ENCODE peak calls at places on chromosomes 2 and 18, in four cellular contexts. J is IMR-90, E is endothelial cell of umbilical vein, G is K562. V is an unnamed sample. For H3K9me1, the result is how much of the 10 kb centered on the place peaks cover.

GRCh38 chr2:51420521-51420920 is 388.6 kb upstream of the NRXN1 start:
- DNase-seq in J (peak), E (no peak), G (no peak), V (no peak)

GRCh38 chr18:79637181-79637920 is 42.3 kb upstream of the CTDP1 start:
- DNase-seq in J (no peak), E (no peak), G (no peak), V (no peak)

GRCh38 chr2:1010373-1011017 is 59.8 kb downstream of the SNTG2 start:
- DNase-seq in J (no peak), E (no peak), G (no peak), V (no peak)

GRCh38 chr2:122384768-122385333 is 629.4 kb downstream of the TSN start:
- DNase-seq in J (no peak), E (no peak), G (no peak), V (no peak)

GRCh38 chr2:32832821-32833220 is 113.9 kb upstream of the LTBP1 start:
- DNase-seq in J (peak), E (no peak), G (no peak), V (no peak)

GRCh38 chr2:70931376-70932000 is 4.2 kb upstream of the ATP6V1B1 start:
- DNase-seq in J (no peak), E (no peak), G (no peak), V (no peak)

GRCh38 chr2:24269270-24269669 is 91.1 kb downstream of the ITSN2 start:
- DNase-seq in J (peak), E (peak), G (no peak), V (no peak)

GRCh38 chr2:235026649-235027557 is 75.1 kb downstream of the SH3BP4 start:
- DNase-seq in J (peak), E (peak), G (no peak), V (peak)

GRCh38 chr18:12628706-12629702 is 28.9 kb downstream of the SPIRE1 start:
- DNase-seq in J (peak), E (peak), G (no peak), V (no peak)

GRCh38 chr2:211455225-211455841 is 898.9 kb downstream of the CPS1 start:
- DNase-seq in J (peak), E (peak), G (peak), V (no peak)

GRCh38 chr2:132632000-132632649 is 37.9 kb downstream of the LYPD1 start:
- DNase-seq in J (peak), E (no peak), G (no peak), V (no peak)

GRCh38 chr2:1162768-1163584 is 212.3 kb downstream of the SNTG2 start:
- DNase-seq in J (no peak), E (no peak), G (no peak), V (no peak)

GRCh38 chr2:133817680-133818566 is 249.7 kb upstream of the NCKAP5 start:
- DNase-seq in J (peak), E (peak), G (no peak), V (peak)

GRCh38 chr2:238691596-238692491 is 156.0 kb upstream of the TWIST2 start:
- DNase-seq in J (no peak), E (no peak), G (no peak), V (no peak)

GRCh38 chr2:47644351-47644750 is 138.6 kb upstream of the MSH6 start:
- DNase-seq in J (no peak), E (no peak), G (no peak), V (no peak)

GRCh38 chr2:122101319-122101718 is 345.9 kb downstream of the TSN start:
- DNase-seq in J (no peak), E (no peak), G (no peak), V (no peak)

GRCh38 chr2:132929786-132930185 is 259.8 kb upstream of the LYPD1 start:
- DNase-seq in J (peak), E (no peak), G (no peak), V (peak)

GRCh38 chr2:35827086-35827485 is 528.5 kb upstream of the CRIM1 start:
- DNase-seq in J (no peak), E (no peak), G (no peak), V (no peak)

GRCh38 chr2:35821675-35822074 is 533.9 kb upstream of the CRIM1 start:
- DNase-seq in J (no peak), E (no peak), G (no peak), V (no peak)

GRCh38 chr2:35819053-35819452 is 536.5 kb upstream of the CRIM1 start:
- DNase-seq in J (no peak), E (no peak), G (no peak), V (no peak)

GRCh38 chr2:35820404-35820803 is 535.2 kb upstream of the CRIM1 start:
- DNase-seq in J (no peak), E (no peak), G (no peak), V (no peak)

GRCh38 chr2:35822716-35823115 is 532.9 kb upstream of the CRIM1 start:
- DNase-seq in J (no peak), E (no peak), G (no peak), V (no peak)
- H3K9me1 ChIP-seq in J (under half), E (under half), G (under half), V (under half)

GRCh38 chr2:154189963-154190362 is 318.2 kb downstream of the GALNT13 start:
- DNase-seq in J (no peak), E (no peak), G (no peak), V (no peak)

GRCh38 chr2:154193246-154193645 is 321.5 kb downstream of the GALNT13 start:
- DNase-seq in J (no peak), E (no peak), G (no peak), V (no peak)

GRCh38 chr2:154187948-154188347 is 316.2 kb downstream of the GALNT13 start:
- DNase-seq in J (no peak), E (no peak), G (no peak), V (no peak)
- H3K9me1 ChIP-seq in J (under half), E (under half), G (under half), V (under half)

GRCh38 chr2:112029164-112029563 is 25.9 kb upstream of the TMEM87B start:
- DNase-seq in J (no peak), E (peak), G (no peak), V (no peak)
- H3K9me1 ChIP-seq in J (under half), E (under half), G (under half), V (under half)

GRCh38 chr2:54456526-54457325 is 599 bp downstream of the SPTBN1 start:
- DNase-seq in J (peak), E (peak), G (peak), V (no peak)

GRCh38 chr2:54457326-54458023 is 1.3 kb downstream of the SPTBN1 start:
- DNase-seq in J (no peak), E (peak), G (no peak), V (no peak)

GRCh38 chr2:54454548-54454921 is 1.6 kb upstream of the SPTBN1 start:
- DNase-seq in J (no peak), E (no peak), G (no peak), V (no peak)

GRCh38 chr2:54454922-54455583 is 1.1 kb upstream of the SPTBN1 start:
- DNase-seq in J (no peak), E (peak), G (no peak), V (no peak)

GRCh38 chr2:54455584-54456525 is at the start of gene SPTBN1:
- DNase-seq in J (peak), E (peak), G (peak), V (no peak)
- H3K9me1 ChIP-seq in J (under half), E (under half), G (under half), V (under half)

V was measured in keratinocyte.